ENCODE peak calls at places on chromosome 11, in seven cellular contexts. T is ACHN; G is cardiac fibroblast; V is testis; K is stimulated activated CD8-positive, alpha-beta memory T cell treated with anti-CD3 and anti-CD28 coated beads, Interleukin-15, amount 100 ng/mL, for 24 hours; Z is EH; W is kidney. N is an unnamed sample.
A peak's percentile ranks its signal among the peaks of the same experiment; 100 is the strongest.

GRCh38 chr11:69232821-69233760 is 60.9 kb upstream of the MYEOV start:
- DNase-seq in T (no peak), G (no peak), V (peak; percentile 11), K (no peak), Z (no peak), W (peak; percentile 52), N (no peak)

GRCh38 chr11:130652671-130653335 is 204.4 kb downstream of the ADAMTS15 start:
- DNase-seq in T (peak; percentile 29), G (peak; percentile 93), V (peak; percentile 84), K (no peak), Z (peak; percentile 74), W (no peak), N (no peak)

GRCh38 chr11:65649656-65650546 is 12.0 kb downstream of the SIPA1 start:
- DNase-seq in T (no peak), G (no peak), V (no peak), K (no peak), Z (no peak), W (peak; percentile 75), N (no peak)

GRCh38 chr11:63858628-63859550 is 20.0 kb downstream of the MARK2 start:
- DNase-seq in T (no peak), G (peak; percentile 90), V (peak; percentile 68), K (no peak), Z (peak; percentile 57), W (no peak), N (no peak)

GRCh38 chr11:9663699-9664275 is at the start of gene SWAP70:
- DNase-seq in T (peak; percentile 83), G (peak; percentile 89), V (peak; percentile 91), K (peak; percentile 57), Z (peak; percentile 94), W (peak; percentile 97), N (peak; percentile 17)

GRCh38 chr11:36132940-36133339 is 156.3 kb downstream of the COMMD9 start:
- DNase-seq in T (no peak), G (peak; percentile 48), V (no peak), K (no peak), Z (no peak), W (no peak), N (no peak)

GRCh38 chr11:92870241-92870826 is 99.1 kb upstream of the MTNR1B start:
- DNase-seq in T (no peak), G (no peak), V (no peak), K (no peak), Z (peak; percentile 30), W (no peak), N (no peak)

GRCh38 chr11:92861641-92862040 is 107.8 kb upstream of the MTNR1B start:
- DNase-seq in T (no peak), G (no peak), V (no peak), K (no peak), Z (no peak), W (no peak), N (no peak)

GRCh38 chr11:73478737-73479347 is 102.6 kb downstream of the RELT start:
- DNase-seq in T (peak; percentile 34), G (peak; percentile 61), V (no peak), K (no peak), Z (peak; percentile 60), W (no peak), N (peak; percentile 5)

GRCh38 chr11:19080579-19080993 is 20.1 kb upstream of the MRGPRX2 start:
- DNase-seq in T (no peak), G (peak; percentile 75), V (peak; percentile 55), K (no peak), Z (peak; percentile 85), W (peak; percentile 77), N (no peak)

N was measured in NCI-H1694.